ENCODE peak calls at places on chromosomes 12 and 14, in four cellular contexts. J is heart left ventricle, U is left ventricle myocardium inferior, A is cardiac muscle cell. Z is an unnamed sample.

GRCh38 chr14:86013663-86014062 is 483.7 kb downstream of the FLRT2 start:
- DNase-seq in J (no peak), U (no peak), A (peak; percentile 41), Z (no peak)

GRCh38 chr12:9707864-9708808 is 24.8 kb downstream of the CLECL1 start:
- DNase-seq in J (peak; percentile 54), U (peak; percentile 34), A (peak; percentile 35), Z (peak; percentile 28)

GRCh38 chr12:11555743-11556625 is 93.5 kb upstream of the ETV6 start:
- DNase-seq in J (no peak), U (no peak), A (no peak), Z (no peak)

GRCh38 chr12:84329933-84330332 is 582.7 kb downstream of the SLC6A15 start:
- DNase-seq in J (no peak), U (no peak), A (no peak), Z (no peak)

GRCh38 chr12:98828802-98829600 is 183.9 kb downstream of the APAF1 start:
- DNase-seq in J (no peak), U (no peak), A (no peak), Z (no peak)

GRCh38 chr14:81305743-81306142 is 85.0 kb upstream of the GTF2A1 start:
- DNase-seq in J (no peak), U (no peak), A (no peak), Z (no peak)

GRCh38 chr14:96757456-96757855 is 39.7 kb upstream of the VRK1 start:
- DNase-seq in J (no peak), U (no peak), A (no peak), Z (no peak)

GRCh38 chr12:11757095-11757494 is 107.6 kb downstream of the ETV6 start:
- DNase-seq in J (no peak), U (no peak), A (no peak), Z (no peak)

GRCh38 chr12:5909560-5909959 is 35.5 kb downstream of the ANO2 start:
- DNase-seq in J (no peak), U (no peak), A (no peak), Z (no peak)

GRCh38 chr14:61003571-61003970 is 22.5 kb downstream of the SLC38A6 start:
- DNase-seq in J (no peak), U (no peak), A (no peak), Z (no peak)

GRCh38 chr12:114018669-114019068 is 52.5 kb upstream of the RBM19 start:
- DNase-seq in J (no peak), U (no peak), A (no peak), Z (no peak)

GRCh38 chr12:89245090-89245489 is 107.2 kb downstream of the DUSP6 start:
- DNase-seq in J (no peak), U (no peak), A (no peak), Z (no peak)

GRCh38 chr12:10982244-10982643 is 4.5 kb downstream of the TAS2R50 start:
- DNase-seq in J (no peak), U (no peak), A (no peak), Z (no peak)

GRCh38 chr14:89564291-89564957 is 147.4 kb upstream of the FOXN3 start:
- DNase-seq in J (no peak), U (no peak), A (no peak), Z (no peak)

GRCh38 chr12:2248087-2248900 is 195.5 kb downstream of the CACNA1C start:
- DNase-seq in J (no peak), U (no peak), A (no peak), Z (no peak)

GRCh38 chr14:81172353-81172752 is 48.4 kb downstream of the GTF2A1 start:
- DNase-seq in J (no peak), U (no peak), A (no peak), Z (no peak)

GRCh38 chr12:24356189-24356708 is 406.8 kb upstream of the SOX5 start:
- DNase-seq in J (no peak), U (no peak), A (no peak), Z (no peak)
- TF ChIP-seq CTCF in J (no peak), U (no peak), A (no peak), Z (no peak)

GRCh38 chr12:111932241-111932640 is 80.7 kb downstream of the TMEM116 start:
- DNase-seq in J (no peak), U (no peak), A (no peak), Z (no peak)

GRCh38 chr12:111936869-111937268 is 76.1 kb downstream of the TMEM116 start:
- DNase-seq in J (no peak), U (no peak), A (no peak), Z (no peak)

GRCh38 chr12:111942557-111942956 is 70.4 kb downstream of the TMEM116 start:
- DNase-seq in J (no peak), U (no peak), A (no peak), Z (no peak)

DNA sequence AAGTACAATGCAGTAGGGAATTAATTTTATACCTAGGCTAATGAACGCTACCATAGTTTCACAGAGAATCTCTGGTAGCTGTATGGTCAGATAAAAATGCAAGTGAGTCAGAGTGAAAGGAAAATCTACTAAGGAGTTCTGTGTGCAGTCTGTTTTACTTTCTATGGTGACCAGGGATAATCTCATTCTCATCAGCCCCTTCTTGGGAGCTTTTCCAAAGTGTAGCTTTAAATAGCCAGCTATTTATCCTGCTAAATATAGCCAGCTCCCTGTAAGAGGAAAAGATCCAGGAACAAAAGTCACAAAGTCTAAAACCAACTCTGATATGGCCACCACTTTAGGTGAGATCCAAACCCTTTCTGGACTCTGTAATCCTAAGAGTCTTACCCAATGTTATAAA is 75.5 kb downstream of the TMEM116 start:
- DNase-seq in J (no peak), U (no peak), A (peak; percentile 65), Z (no peak)
- H3K27ac ChIP-seq in J (peak overlapping the region; percentile 85), U (peak overlapping the region; percentile 73), A (peak overlapping the region; percentile 97), Z (no peak overlapping the region)

DNA sequence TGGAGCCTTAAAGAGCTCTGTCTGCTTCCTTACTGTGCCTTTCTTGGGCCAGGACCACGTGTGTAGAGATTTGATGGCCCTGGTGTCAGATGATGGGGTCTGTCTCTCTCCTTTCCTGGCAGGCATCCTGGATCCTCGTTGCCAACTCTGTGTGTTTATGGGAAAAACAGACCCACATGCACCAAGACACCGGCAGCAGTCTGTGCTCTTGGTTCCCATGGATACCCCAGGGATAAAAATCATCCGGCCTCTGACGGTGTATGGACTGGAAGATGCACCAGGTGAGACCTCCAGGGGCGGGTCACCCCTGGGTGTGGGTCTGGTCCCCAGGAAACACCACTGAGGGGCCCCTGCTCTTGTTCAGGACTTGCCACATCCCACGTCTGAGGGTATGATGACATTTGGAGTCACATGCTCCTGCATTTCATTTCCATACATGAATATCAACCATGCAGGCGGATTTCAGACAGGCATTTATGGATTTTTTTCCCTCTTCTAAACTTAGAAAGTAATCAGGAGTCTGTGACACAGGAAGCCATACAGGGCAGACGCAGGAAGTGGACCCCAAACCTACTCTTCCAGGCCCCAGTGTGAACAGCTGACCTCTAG is 18.4 kb upstream of the ALDH2 start:
- DNase-seq in J (no peak), U (no peak), A (no peak), Z (no peak)
- H3K4me1 ChIP-seq in J (peaks cover 23% of the 10 kb centered on the region), U (peaks cover 32% of the 10 kb centered on the region), A (no peaks in the 10 kb centered on the region), Z (no peaks in the 10 kb centered on the region)

DNA sequence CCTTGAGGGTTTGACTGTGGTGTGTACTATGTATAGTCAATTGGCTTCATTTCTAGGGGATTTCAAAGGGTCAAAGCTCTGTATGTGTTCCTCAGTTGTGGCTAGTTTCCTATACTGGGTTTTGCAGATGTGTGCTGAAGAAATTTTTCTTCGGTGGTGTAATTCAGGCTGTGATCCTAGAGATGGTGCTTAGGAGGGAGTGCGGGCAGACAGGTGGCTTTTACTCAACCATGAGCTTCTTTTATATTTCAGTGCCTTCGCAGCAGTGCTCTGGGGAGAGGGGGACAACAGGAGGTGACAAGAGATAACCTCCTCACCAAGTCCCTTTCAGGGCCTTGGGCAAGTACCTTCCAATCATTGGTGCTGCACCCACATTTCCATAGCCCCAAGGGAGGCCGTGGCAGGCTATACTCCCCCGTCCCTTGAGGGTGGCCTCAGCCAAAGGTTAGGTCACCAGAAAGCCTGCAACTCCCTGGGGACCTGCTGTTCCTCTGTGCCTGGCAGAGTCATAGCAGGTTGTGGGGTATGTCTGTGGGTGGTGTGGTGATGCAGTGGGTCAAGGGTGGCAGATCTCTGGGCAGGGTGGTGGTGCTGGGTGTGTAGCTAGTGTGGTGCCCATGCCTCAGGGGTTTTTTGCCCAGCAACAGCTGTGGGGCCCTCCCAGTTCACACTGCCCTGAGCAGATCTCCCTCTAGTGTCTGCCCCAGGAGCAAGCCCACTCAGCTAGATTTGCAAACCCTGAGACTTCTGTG is 37.0 kb upstream of the TMX1 start:
- DNase-seq in J (no peak), U (no peak), A (no peak), Z (no peak)
- TF ChIP-seq CTCF in J (no peak), U (no peak), A (no peak), Z (no peak)

GRCh38 chr12:116595186-116595585 is 36.0 kb downstream of the MAP1LC3B2 start:
- DNase-seq in J (no peak), U (no peak), A (no peak), Z (no peak)
- H3K27ac ChIP-seq in J (no peak overlapping the region), U (no peak overlapping the region), A (no peak overlapping the region), Z (no peak overlapping the region)

DNA sequence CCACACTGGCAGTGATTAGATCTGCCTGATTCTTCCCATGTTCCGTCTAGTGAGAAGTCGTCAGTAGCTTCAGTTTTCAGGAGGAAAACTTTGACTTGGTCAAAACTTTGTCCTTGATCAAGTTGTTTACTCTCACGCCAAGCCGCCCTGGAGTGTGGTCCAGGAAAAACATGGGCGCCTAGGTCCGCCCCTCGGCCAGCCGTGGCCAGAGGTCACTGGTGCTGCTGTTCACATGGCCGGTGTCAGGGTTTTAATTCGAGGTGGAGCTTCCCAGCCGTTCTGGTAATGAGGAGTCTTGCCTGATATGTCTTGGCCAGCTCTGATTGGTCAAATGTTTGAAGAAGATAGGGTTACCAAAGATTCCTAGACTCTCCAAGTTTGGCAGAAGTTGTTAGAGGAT is 71.5 kb downstream of the PPP2R5C start:
- DNase-seq in J (no peak), U (no peak), A (no peak), Z (no peak)
- H3K4me1 ChIP-seq in J (peaks cover 97% of the 10 kb centered on the region), U (peaks cover 99% of the 10 kb centered on the region), A (peaks cover 3% of the 10 kb centered on the region), Z (no peaks in the 10 kb centered on the region)

Z was measured in uterus.